ENCODE peak calls at places on chromosomes 11 and 22, in ten cellular contexts. W is cardiac muscle cell, P is body of pancreas, G is endothelial cell of umbilical vein, Y is small intestine, L is adrenal gland, J is neuronal stem cell, T is spleen, A is A673, O is HCT116. Z is an unnamed sample.

GRCh38 chr11:911031-911889 is 650 bp upstream of the CHID1 start:
- DNase-seq in W (peak; percentile 64), P (peak; percentile 59), G (peak; percentile 51), Y (peak; percentile 29), L (peak; percentile 46), J (no peak), T (peak; percentile 76), A (peak; percentile 64), O (no peak), Z (peak; percentile 56)

GRCh38 chr11:117872962-117873827 is 3.3 kb downstream of the FXYD6 start:
- DNase-seq in W (no peak), P (no peak), G (no peak), Y (no peak), L (no peak), J (no peak), T (no peak), A (no peak), O (no peak), Z (no peak)

GRCh38 chr22:49936973-49937757 is 18.7 kb downstream of the CRELD2 start:
- DNase-seq in W (no peak), P (no peak), G (peak; percentile 60), Y (no peak), L (no peak), J (no peak), T (no peak), A (no peak), O (no peak), Z (peak; percentile 84)

GRCh38 chr11:208177-208916 is 839 bp downstream of the RIC8A start:
- DNase-seq in W (peak; percentile 76), P (peak; percentile 82), G (peak; percentile 72), Y (peak; percentile 85), L (peak; percentile 75), J (peak; percentile 78), T (peak; percentile 97), A (peak; percentile 82), O (peak; percentile 43), Z (peak; percentile 75)

GRCh38 chr22:48692734-48693376 is 1134.8 kb downstream of the BRD1 start:
- DNase-seq in W (no peak), P (no peak), G (no peak), Y (no peak), L (no peak), J (no peak), T (no peak), A (no peak), O (no peak), Z (no peak)

GRCh38 chr11:34755671-34756070 is 134.8 kb downstream of the EHF start:
- DNase-seq in W (no peak), P (no peak), G (no peak), Y (no peak), L (no peak), J (no peak), T (no peak), A (peak; percentile 69), O (no peak), Z (no peak)

GRCh38 chr11:131408011-131408640 is 37.7 kb downstream of the NTM start:
- DNase-seq in W (peak; percentile 60), P (peak; percentile 61), G (no peak), Y (peak; percentile 82), L (peak; percentile 24), J (no peak), T (no peak), A (peak; percentile 51), O (no peak), Z (no peak)

GRCh38 chr22:49546811-49547585 is 280.7 kb downstream of the BRD1 start:
- DNase-seq in W (no peak), P (no peak), G (no peak), Y (no peak), L (no peak), J (no peak), T (peak; percentile 64), A (no peak), O (no peak), Z (no peak)

GRCh38 chr11:92168936-92169335 is 55.7 kb upstream of the FAT3 start:
- DNase-seq in W (no peak), P (no peak), G (no peak), Y (no peak), L (no peak), J (no peak), T (no peak), A (no peak), O (no peak), Z (no peak)

GRCh38 chr22:44180706-44181032 is at the start of gene PARVG:
- DNase-seq in W (no peak), P (no peak), G (no peak), Y (peak; percentile 16), L (no peak), J (no peak), T (peak; percentile 70), A (no peak), O (no peak), Z (no peak)

GRCh38 chr11:31995525-31996123 is 95.2 kb upstream of the RCN1 start:
- DNase-seq in W (peak; percentile 25), P (peak; percentile 16), G (peak; percentile 4), Y (peak; percentile 51), L (peak; percentile 23), J (no peak), T (no peak), A (no peak), O (no peak), Z (no peak)

GRCh38 chr11:30406978-30407762 is 84.3 kb downstream of the ARL14EP start:
- DNase-seq in W (no peak), P (no peak), G (no peak), Y (no peak), L (no peak), J (peak; percentile 63), T (no peak), A (no peak), O (no peak), Z (peak; percentile 91)

GRCh38 chr11:67312187-67313021 is 9.1 kb downstream of the SSH3 start:
- DNase-seq in W (no peak), P (peak; percentile 38), G (no peak), Y (peak; percentile 81), L (peak; percentile 16), J (no peak), T (peak; percentile 83), A (no peak), O (no peak), Z (no peak)

GRCh38 chr22:23110190-23110921 is 31.4 kb downstream of the RSPH14 start:
- DNase-seq in W (no peak), P (peak; percentile 38), G (peak; percentile 39), Y (no peak), L (no peak), J (no peak), T (no peak), A (no peak), O (no peak), Z (peak; percentile 94)

GRCh38 chr22:42376721-42377177 is 55.5 kb downstream of the NFAM1 start:
- DNase-seq in W (peak; percentile 49), P (peak; percentile 63), G (no peak), Y (peak; percentile 42), L (peak; percentile 48), J (peak; percentile 87), T (peak; percentile 83), A (no peak), O (no peak), Z (no peak)

GRCh38 chr11:24312464-24313238 is 184.2 kb upstream of the LUZP2 start:
- DNase-seq in W (peak; percentile 94), P (no peak), G (peak; percentile 96), Y (no peak), L (no peak), J (no peak), T (no peak), A (peak; percentile 49), O (no peak), Z (no peak)

GRCh38 chr11:68959465-68960298 is 21.1 kb downstream of the MRGPRD start:
- DNase-seq in W (no peak), P (no peak), G (no peak), Y (no peak), L (no peak), J (no peak), T (peak; percentile 64), A (no peak), O (no peak), Z (no peak)

GRCh38 chr11:93735627-93736026 is 5.7 kb downstream of the TAF1D start:
- DNase-seq in W (no peak), P (no peak), G (no peak), Y (no peak), L (no peak), J (no peak), T (no peak), A (no peak), O (no peak), Z (no peak)
- H3K4me1 ChIP-seq in W (peaks cover 16% of the 10 kb centered on the region), P (peaks cover 68% of the 10 kb centered on the region), G (peaks cover 40% of the 10 kb centered on the region), Y (peaks cover 6% of the 10 kb centered on the region), L (peaks cover 49% of the 10 kb centered on the region), J (peaks cover 18% of the 10 kb centered on the region), T (peaks cover 64% of the 10 kb centered on the region), A (peaks cover 42% of the 10 kb centered on the region), O (peaks cover 18% of the 10 kb centered on the region), Z (peaks cover 3% of the 10 kb centered on the region)

DNA sequence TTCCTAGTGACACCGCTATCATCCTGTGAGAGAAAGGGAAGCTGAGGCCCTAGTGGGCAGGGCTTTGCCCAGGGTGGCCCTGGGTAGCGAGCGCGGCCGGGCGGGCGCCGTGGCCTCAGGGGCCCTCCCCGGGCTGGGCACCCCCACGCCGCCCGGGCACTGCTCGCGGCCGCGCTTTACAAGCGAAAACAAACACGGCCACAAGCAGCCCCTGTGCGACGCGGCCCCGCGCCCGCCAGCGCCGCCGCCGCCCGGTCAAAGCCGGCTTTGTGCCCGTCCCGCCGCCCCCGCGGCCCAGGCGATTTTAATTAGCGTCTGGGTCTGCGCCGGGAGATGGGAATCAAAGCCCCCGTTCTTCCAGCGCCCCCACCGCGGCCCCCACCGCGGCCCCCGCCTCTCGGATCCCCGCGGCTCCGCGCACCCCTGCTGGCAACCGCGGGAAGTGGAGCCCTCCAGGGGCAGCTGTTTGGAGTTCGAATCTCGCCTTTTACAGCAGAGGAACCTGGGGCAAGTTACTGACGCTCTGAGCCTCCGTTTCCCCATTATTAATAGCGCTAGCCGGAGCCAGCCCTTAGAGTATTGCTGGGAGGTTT is 47.9 kb downstream of the CHRDL2 start:
- DNase-seq in W (peak; percentile 39), P (no peak), G (peak; percentile 41), Y (no peak), L (peak; percentile 36), J (peak; percentile 26), T (peak; percentile 69), A (peak; percentile 39), O (no peak), Z (no peak)
- H3K4me3 ChIP-seq in W (peak overlapping the region; percentile 15), P (no peak overlapping the region), G (peak overlapping the region; percentile 27), Y (peak overlapping the region; percentile 38), L (no peak overlapping the region), J (peak overlapping the region; percentile 71), T (peak overlapping the region; percentile 58), A (peak overlapping the region; percentile 47), O (no peak overlapping the region), Z (no peak overlapping the region)

GRCh38 chr11:84854498-84854880 is 772.7 kb downstream of the DLG2 start:
- DNase-seq in W (no peak), P (no peak), G (no peak), Y (no peak), L (no peak), J (no peak), T (no peak), A (no peak), O (no peak), Z (no peak)
- H3K27ac ChIP-seq in W (no peak overlapping the region), P (no peak overlapping the region), G (no peak overlapping the region), Y (no peak overlapping the region), L (no peak overlapping the region), J (no peak overlapping the region), T (no peak overlapping the region), A (no peak overlapping the region), O (no peak overlapping the region), Z (no peak overlapping the region)

DNA sequence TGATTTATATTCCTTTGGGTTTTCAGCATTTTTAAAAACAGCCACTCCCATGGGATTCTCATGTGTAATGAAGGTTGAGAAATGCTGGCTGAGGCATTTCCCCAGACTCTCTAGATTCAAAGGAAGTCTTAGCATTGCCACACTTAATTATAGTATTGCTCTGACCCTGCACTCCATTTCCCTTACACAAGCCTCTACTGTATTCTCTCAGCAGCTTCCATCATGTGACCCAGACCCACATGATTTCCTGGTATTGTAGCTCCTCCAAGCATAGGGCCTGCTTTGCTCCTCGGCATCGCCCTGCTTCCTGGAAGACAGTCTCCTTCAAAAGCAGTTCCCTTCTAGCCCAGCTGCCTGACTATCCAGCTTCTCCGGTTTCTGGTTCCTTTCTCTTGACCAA is 261.5 kb downstream of the LARGE1 start:
- DNase-seq in W (peak; percentile 64), P (peak; percentile 16), G (no peak), Y (no peak), L (peak; percentile 34), J (no peak), T (no peak), A (no peak), O (no peak), Z (no peak)
- H3K4me1 ChIP-seq in W (peaks cover 5% of the 10 kb centered on the region), P (peaks cover 7% of the 10 kb centered on the region), G (no peaks in the 10 kb centered on the region), Y (no peaks in the 10 kb centered on the region), L (peaks cover 14% of the 10 kb centered on the region), J (peaks cover 19% of the 10 kb centered on the region), T (no peaks in the 10 kb centered on the region), A (no peaks in the 10 kb centered on the region), O (no peaks in the 10 kb centered on the region), Z (no peaks in the 10 kb centered on the region)